ENCODE peak calls at places on chromosomes 2 and 18, in ten cellular contexts. N is CD8-positive, alpha-beta T cell; U is WTC11; X is HuH-7; D is dermis blood vessel endothelial cell; Y is NCI-H1092 treated with DMSO at 0.1 percent for 48 hours; G is tibial nerve; A is SK-MEL-5; C is T-helper 2 cell; E is left lung. S is an unnamed sample.

GRCh38 chr2:27285481-27285880 is 3.3 kb downstream of the TRIM54 start:
- DNase-seq in N (no peak), U (no peak), X (no peak), D (no peak), Y (no peak), G (no peak), A (no peak), C (no peak), E (no peak), S (no peak)

GRCh38 chr2:167253025-167253424 is 364.7 kb downstream of the XIRP2 start:
- DNase-seq in N (no peak), U (no peak), X (no peak), D (no peak), Y (no peak), G (no peak), A (no peak), C (no peak), E (no peak), S (no peak)

GRCh38 chr2:73134471-73134870 is 21.7 kb upstream of the RAB11FIP5 start:
- DNase-seq in N (no peak), U (no peak), X (no peak), D (peak), Y (no peak), G (no peak), A (no peak), C (no peak), E (no peak), S (no peak)

GRCh38 chr2:15901095-15901807 is 39.1 kb upstream of the MYCN start:
- DNase-seq in N (no peak), U (no peak), X (no peak), D (no peak), Y (no peak), G (no peak), A (no peak), C (no peak), E (no peak), S (no peak)

GRCh38 chr18:51051105-51051712 is 21.2 kb downstream of the SMAD4 start:
- DNase-seq in N (no peak), U (no peak), X (no peak), D (peak), Y (peak), G (no peak), A (peak), C (peak), E (no peak), S (peak)

GRCh38 chr2:102064679-102065674 is 73.2 kb downstream of the IL1R2 start:
- DNase-seq in N (no peak), U (no peak), X (no peak), D (peak), Y (no peak), G (no peak), A (no peak), C (no peak), E (no peak), S (no peak)

GRCh38 chr2:53028259-53028658 is 739.3 kb upstream of the CHAC2 start:
- DNase-seq in N (no peak), U (no peak), X (no peak), D (no peak), Y (no peak), G (no peak), A (no peak), C (no peak), E (no peak), S (peak)

GRCh38 chr2:1829831-1830230 is 85.5 kb upstream of the PXDN start:
- DNase-seq in N (no peak), U (no peak), X (no peak), D (no peak), Y (no peak), G (no peak), A (no peak), C (no peak), E (no peak), S (no peak)

GRCh38 chr2:16525265-16525887 is 140.3 kb downstream of the CYRIA start:
- DNase-seq in N (no peak), U (peak), X (peak), D (peak), Y (no peak), G (peak), A (peak), C (no peak), E (no peak), S (no peak)

GRCh38 chr2:204343685-204344084 is 201.6 kb upstream of the PARD3B start:
- DNase-seq in N (no peak), U (no peak), X (no peak), D (no peak), Y (no peak), G (no peak), A (no peak), C (no peak), E (no peak), S (no peak)

GRCh38 chr2:43361286-43361685 is 134.9 kb upstream of the ZFP36L2 start:
- DNase-seq in N (no peak), U (no peak), X (no peak), D (no peak), Y (no peak), G (no peak), A (no peak), C (no peak), E (no peak), S (peak)

GRCh38 chr2:234287650-234288049 is 209.2 kb downstream of the ARL4C start:
- DNase-seq in N (no peak), U (no peak), X (no peak), D (no peak), Y (no peak), G (no peak), A (no peak), C (no peak), E (no peak), S (no peak)

GRCh38 chr18:60894254-60894945 is 438.8 kb upstream of the CDH20 start:
- DNase-seq in N (no peak), U (no peak), X (no peak), D (no peak), Y (no peak), G (no peak), A (no peak), C (no peak), E (no peak), S (peak)

GRCh38 chr18:10297079-10297478 is 157.4 kb upstream of the APCDD1 start:
- DNase-seq in N (no peak), U (no peak), X (no peak), D (no peak), Y (no peak), G (no peak), A (no peak), C (no peak), E (no peak), S (no peak)

GRCh38 chr2:172135446-172135845 is 32.7 kb upstream of the DLX2 start:
- DNase-seq in N (no peak), U (no peak), X (no peak), D (no peak), Y (no peak), G (no peak), A (no peak), C (no peak), E (no peak), S (no peak)

GRCh38 chr2:204871246-204871953 is 326.1 kb downstream of the PARD3B start:
- DNase-seq in N (no peak), U (no peak), X (peak), D (peak), Y (peak), G (no peak), A (peak), C (no peak), E (no peak), S (peak)

GRCh38 chr2:239375278-239376061 is 25.4 kb downstream of the HDAC4 start:
- DNase-seq in N (no peak), U (no peak), X (no peak), D (no peak), Y (no peak), G (no peak), A (no peak), C (no peak), E (no peak), S (no peak)

GRCh38 chr2:242054406-242054805 is 184.9 kb downstream of the RTP5 start:
- DNase-seq in N (no peak), U (no peak), X (no peak), D (no peak), Y (no peak), G (no peak), A (no peak), C (no peak), E (no peak), S (no peak)